ENCODE peak calls at places on chromosomes 1 and 21, in eight cellular contexts. One of them, this sample, is unnamed.
A peak's percentile ranks its signal among the peaks of the same experiment; 100 is the strongest.

GRCh38 chr1:178283409-178283808 is 189.5 kb downstream of the RASAL2 start:
- DNase-seq in AG09309: no peak
- DNase-seq in neural progenitor cell: peak; percentile 15
- DNase-seq in Panc1: no peak
- DNase-seq in foreskin fibroblast: no peak
- DNase-seq in body of pancreas: no peak
- DNase-seq in AG04449: no peak
- DNase-seq in Calu3: no peak
- DNase-seq in this sample: no peak

GRCh38 chr1:160795951-160796383 is at the start of gene LY9:
- DNase-seq in AG09309: no peak
- DNase-seq in neural progenitor cell: no peak
- DNase-seq in Panc1: no peak
- DNase-seq in foreskin fibroblast: no peak
- DNase-seq in body of pancreas: no peak
- DNase-seq in AG04449: no peak
- DNase-seq in Calu3: no peak
- DNase-seq in this sample: no peak

GRCh38 chr21:36125513-36126121 is 9.3 kb upstream of the CBR3 start:
- DNase-seq in AG09309: no peak
- DNase-seq in neural progenitor cell: peak; percentile 53
- DNase-seq in Panc1: no peak
- DNase-seq in foreskin fibroblast: no peak
- DNase-seq in body of pancreas: peak; percentile 75
- DNase-seq in AG04449: no peak
- DNase-seq in Calu3: peak; percentile 36
- DNase-seq in this sample: peak; percentile 35

GRCh38 chr1:213676741-213677140 is 311.0 kb upstream of the PROX1 start:
- DNase-seq in AG09309: no peak
- DNase-seq in neural progenitor cell: no peak
- DNase-seq in Panc1: no peak
- DNase-seq in foreskin fibroblast: no peak
- DNase-seq in body of pancreas: no peak
- DNase-seq in AG04449: no peak
- DNase-seq in Calu3: no peak
- DNase-seq in this sample: no peak

GRCh38 chr1:195275688-195276087 is 1332.6 kb downstream of the KCNT2 start:
- DNase-seq in AG09309: no peak
- DNase-seq in neural progenitor cell: no peak
- DNase-seq in Panc1: no peak
- DNase-seq in foreskin fibroblast: no peak
- DNase-seq in body of pancreas: no peak
- DNase-seq in AG04449: no peak
- DNase-seq in Calu3: no peak
- DNase-seq in this sample: no peak

GRCh38 chr21:17537299-17537698 is 24.5 kb downstream of the CXADR start:
- DNase-seq in AG09309: no peak
- DNase-seq in neural progenitor cell: no peak
- DNase-seq in Panc1: no peak
- DNase-seq in foreskin fibroblast: peak; percentile 6
- DNase-seq in body of pancreas: no peak
- DNase-seq in AG04449: no peak
- DNase-seq in Calu3: no peak
- DNase-seq in this sample: peak; percentile 2

GRCh38 chr1:95084317-95085176 is 11.8 kb upstream of the ALG14 start:
- DNase-seq in AG09309: no peak
- DNase-seq in neural progenitor cell: peak; percentile 67
- DNase-seq in Panc1: no peak
- DNase-seq in foreskin fibroblast: peak; percentile 48
- DNase-seq in body of pancreas: peak; percentile 43
- DNase-seq in AG04449: no peak
- DNase-seq in Calu3: peak; percentile 22
- DNase-seq in this sample: peak; percentile 43

GRCh38 chr1:205199090-205199930 is 12.2 kb downstream of the DSTYK start:
- DNase-seq in AG09309: peak; percentile 51
- DNase-seq in neural progenitor cell: no peak
- DNase-seq in Panc1: no peak
- DNase-seq in foreskin fibroblast: peak; percentile 39
- DNase-seq in body of pancreas: no peak
- DNase-seq in AG04449: no peak
- DNase-seq in Calu3: no peak
- DNase-seq in this sample: peak; percentile 53

GRCh38 chr1:221069178-221069903 is 190.1 kb downstream of the HLX start:
- DNase-seq in AG09309: no peak
- DNase-seq in neural progenitor cell: peak; percentile 4
- DNase-seq in Panc1: no peak
- DNase-seq in foreskin fibroblast: no peak
- DNase-seq in body of pancreas: no peak
- DNase-seq in AG04449: no peak
- DNase-seq in Calu3: no peak
- DNase-seq in this sample: no peak

GRCh38 chr1:243734311-243734700 is 115.7 kb downstream of the AKT3 start:
- DNase-seq in AG09309: no peak
- DNase-seq in neural progenitor cell: no peak
- DNase-seq in Panc1: no peak
- DNase-seq in foreskin fibroblast: no peak
- DNase-seq in body of pancreas: no peak
- DNase-seq in AG04449: no peak
- DNase-seq in Calu3: no peak
- DNase-seq in this sample: no peak

GRCh38 chr1:235051521-235051920 is 77.1 kb downstream of the TOMM20 start:
- DNase-seq in AG09309: no peak
- DNase-seq in neural progenitor cell: no peak
- DNase-seq in Panc1: no peak
- DNase-seq in foreskin fibroblast: no peak
- DNase-seq in body of pancreas: peak; percentile 57
- DNase-seq in AG04449: no peak
- DNase-seq in Calu3: no peak
- DNase-seq in this sample: no peak

GRCh38 chr1:194024659-194025058 is 838.2 kb upstream of the B3GALT2 start:
- DNase-seq in AG09309: no peak
- DNase-seq in neural progenitor cell: no peak
- DNase-seq in Panc1: no peak
- DNase-seq in foreskin fibroblast: no peak
- DNase-seq in body of pancreas: no peak
- DNase-seq in AG04449: peak; percentile 9
- DNase-seq in Calu3: peak; percentile 29
- DNase-seq in this sample: peak; percentile 40

GRCh38 chr1:8880068-8880676 is 1.7 kb upstream of the ENO1 start:
- DNase-seq in AG09309: peak; percentile 99
- DNase-seq in neural progenitor cell: no peak
- DNase-seq in Panc1: peak; percentile 75
- DNase-seq in foreskin fibroblast: peak; percentile 93
- DNase-seq in body of pancreas: peak; percentile 72
- DNase-seq in AG04449: peak; percentile 93
- DNase-seq in Calu3: peak; percentile 45
- DNase-seq in this sample: peak; percentile 96

GRCh38 chr1:117036018-117036421 is 24.1 kb upstream of the TTF2 start:
- DNase-seq in AG09309: no peak
- DNase-seq in neural progenitor cell: no peak
- DNase-seq in Panc1: no peak
- DNase-seq in foreskin fibroblast: no peak
- DNase-seq in body of pancreas: no peak
- DNase-seq in AG04449: no peak
- DNase-seq in Calu3: no peak
- DNase-seq in this sample: no peak

GRCh38 chr1:175830500-175830899 is 87.1 kb upstream of the TNR start:
- DNase-seq in AG09309: no peak
- DNase-seq in neural progenitor cell: no peak
- DNase-seq in Panc1: no peak
- DNase-seq in foreskin fibroblast: no peak
- DNase-seq in body of pancreas: no peak
- DNase-seq in AG04449: no peak
- DNase-seq in Calu3: no peak
- DNase-seq in this sample: no peak

GRCh38 chr1:232845521-232845920 is 40.3 kb downstream of the MAP10 start:
- DNase-seq in AG09309: no peak
- DNase-seq in neural progenitor cell: peak; percentile 71
- DNase-seq in Panc1: no peak
- DNase-seq in foreskin fibroblast: no peak
- DNase-seq in body of pancreas: no peak
- DNase-seq in AG04449: no peak
- DNase-seq in Calu3: no peak
- DNase-seq in this sample: no peak

DNA sequence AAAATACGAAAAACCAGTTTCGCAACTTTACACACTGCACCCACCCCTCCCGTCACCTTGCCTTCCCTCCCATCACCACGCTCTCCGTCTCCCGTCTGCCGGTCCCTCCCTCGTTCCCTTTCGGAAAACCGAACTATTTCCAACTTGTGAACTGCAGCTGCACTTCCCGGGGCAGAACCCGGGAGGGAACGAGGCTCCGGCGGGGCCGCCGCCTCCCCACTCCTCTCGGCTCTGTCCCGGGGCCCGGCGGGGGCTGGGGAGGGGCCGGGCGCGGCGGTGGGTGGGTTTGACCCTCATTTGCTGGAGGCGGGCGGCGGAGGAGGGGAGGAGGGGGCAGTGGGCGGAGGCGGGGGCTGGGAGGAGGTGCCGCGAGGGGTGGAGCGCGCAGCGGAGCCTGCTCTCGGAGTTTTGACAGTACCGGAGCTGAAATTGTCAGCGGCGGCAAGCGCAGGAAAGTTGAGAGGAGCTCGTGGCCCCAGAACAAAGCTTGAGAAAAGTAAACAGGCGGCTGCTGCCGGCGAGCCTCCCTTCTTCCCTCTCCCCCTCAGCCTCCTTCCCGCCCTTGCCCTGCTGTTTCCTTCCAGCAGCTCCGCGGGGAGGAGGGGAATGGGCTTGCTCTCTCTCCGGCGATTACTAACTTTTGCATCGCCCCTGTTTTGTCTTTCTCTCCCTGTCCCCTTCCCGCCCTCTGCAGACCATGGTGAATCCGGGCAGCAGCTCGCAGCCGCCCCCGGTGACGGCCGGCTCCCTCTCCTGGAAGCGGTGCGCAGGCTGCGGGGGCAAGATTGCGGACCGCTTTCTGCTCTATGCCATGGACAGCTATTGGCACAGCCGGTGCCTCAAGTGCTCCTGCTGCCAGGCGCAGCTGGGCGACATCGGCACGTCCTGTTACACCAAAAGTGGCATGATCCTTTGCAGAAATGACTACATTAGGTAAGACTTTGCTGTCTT is 2.9 kb downstream of the LMO4 start:
- DNase-seq in AG09309: no peak
- DNase-seq in neural progenitor cell: peak; percentile 92
- DNase-seq in Panc1: no peak
- DNase-seq in foreskin fibroblast: peak; percentile 48
- DNase-seq in body of pancreas: peak; percentile 81
- DNase-seq in AG04449: no peak
- DNase-seq in Calu3: peak; percentile 81
- DNase-seq in this sample: peak; percentile 38
- TF ChIP-seq CTCF in AG09309: peak; percentile 35
- TF ChIP-seq CTCF in neural progenitor cell: peak; percentile 40
- TF ChIP-seq CTCF in Panc1: peak; percentile 41
- TF ChIP-seq CTCF in foreskin fibroblast: peak; percentile 25
- TF ChIP-seq CTCF in body of pancreas: no peak
- TF ChIP-seq CTCF in AG04449: peak; percentile 36
- TF ChIP-seq CTCF in Calu3: no peak
- TF ChIP-seq CTCF in this sample: peak; percentile 50

DNA sequence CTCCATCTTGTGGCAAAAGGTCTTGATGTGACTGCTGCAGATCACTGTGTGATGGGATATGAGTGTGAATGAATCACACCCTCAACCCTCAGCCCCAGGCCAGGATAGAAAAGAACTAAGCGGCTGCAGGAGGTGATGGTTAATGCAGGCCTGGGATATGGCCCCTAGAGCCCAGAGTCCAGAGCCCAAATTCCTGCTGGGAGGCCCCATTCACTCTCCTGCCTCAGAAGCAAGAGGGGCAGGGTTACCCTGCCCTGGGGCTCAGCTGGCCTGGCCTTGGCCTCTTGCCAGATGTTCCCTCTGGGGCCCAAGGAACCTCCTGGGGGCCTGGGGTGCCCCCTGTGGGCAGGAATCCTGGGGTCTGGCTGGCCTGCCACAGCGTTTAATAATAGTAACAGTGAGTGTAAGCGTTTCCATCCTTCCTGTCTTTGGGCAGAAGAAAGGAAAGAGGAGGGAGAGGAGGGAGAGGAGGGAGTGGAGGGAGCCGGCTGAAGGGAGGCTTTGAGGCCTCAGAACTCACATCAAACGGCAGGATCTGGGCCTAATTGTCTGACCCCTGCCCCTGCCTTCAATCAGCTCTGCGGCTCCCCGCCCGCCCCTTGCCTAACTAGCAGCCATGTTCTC is 26.2 kb downstream of the DMAP1 start:
- DNase-seq in AG09309: no peak
- DNase-seq in neural progenitor cell: peak; percentile 74
- DNase-seq in Panc1: no peak
- DNase-seq in foreskin fibroblast: peak; percentile 57
- DNase-seq in body of pancreas: no peak
- DNase-seq in AG04449: no peak
- DNase-seq in Calu3: no peak
- DNase-seq in this sample: peak; percentile 52
- TF ChIP-seq CTCF in AG09309: peak; percentile 54
- TF ChIP-seq CTCF in neural progenitor cell: peak; percentile 31
- TF ChIP-seq CTCF in Panc1: no peak
- TF ChIP-seq CTCF in foreskin fibroblast: peak; percentile 32
- TF ChIP-seq CTCF in body of pancreas: no peak
- TF ChIP-seq CTCF in AG04449: peak; percentile 55
- TF ChIP-seq CTCF in Calu3: no peak
- TF ChIP-seq CTCF in this sample: peak; percentile 71

DNA sequence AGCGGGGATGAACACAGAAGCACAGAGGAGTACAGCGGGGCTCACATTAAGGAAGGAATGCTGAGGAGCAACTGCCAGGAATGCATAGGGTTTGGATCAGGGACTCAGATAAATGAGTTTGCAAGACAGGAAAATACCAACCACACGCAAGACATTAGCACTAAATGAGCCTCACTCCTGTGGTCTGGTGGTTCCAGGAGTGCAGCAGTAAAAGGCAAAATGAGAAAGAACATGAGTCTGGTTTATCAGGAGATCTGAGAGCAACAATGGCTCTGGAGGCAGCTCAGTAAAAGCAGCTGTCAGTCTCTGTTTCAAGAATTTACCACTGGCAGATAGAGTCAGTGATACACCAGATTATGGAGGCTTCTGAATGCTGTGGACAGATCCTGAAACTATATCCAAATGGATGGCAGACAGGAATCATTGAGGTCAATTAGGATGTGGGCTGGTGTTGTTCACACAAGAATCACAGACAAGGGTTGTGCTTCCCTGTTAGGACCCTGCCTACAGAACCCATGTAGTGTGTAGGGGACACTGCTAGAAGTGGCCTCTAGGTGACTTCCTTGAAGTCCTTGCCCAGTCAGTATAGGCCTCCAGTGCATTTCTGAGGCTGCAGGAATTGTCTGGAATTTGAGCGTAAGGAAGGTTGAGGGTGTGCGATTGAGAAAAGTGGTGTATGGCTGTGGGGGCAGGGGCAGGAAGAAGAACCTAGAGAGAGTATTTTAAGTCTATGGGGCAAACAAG is 50.3 kb downstream of the CASQ2 start:
- DNase-seq in AG09309: no peak
- DNase-seq in neural progenitor cell: no peak
- DNase-seq in Panc1: no peak
- DNase-seq in foreskin fibroblast: no peak
- DNase-seq in body of pancreas: no peak
- DNase-seq in AG04449: no peak
- DNase-seq in Calu3: no peak
- DNase-seq in this sample: no peak
- TF ChIP-seq CTCF in AG09309: no peak
- TF ChIP-seq CTCF in neural progenitor cell: no peak
- TF ChIP-seq CTCF in Panc1: no peak
- TF ChIP-seq CTCF in foreskin fibroblast: no peak
- TF ChIP-seq CTCF in body of pancreas: no peak
- TF ChIP-seq CTCF in AG04449: no peak
- TF ChIP-seq CTCF in Calu3: no peak
- TF ChIP-seq CTCF in this sample: no peak

GRCh38 chr1:245575710-245576109 is 420.9 kb downstream of the KIF26B start:
- DNase-seq in AG09309: no peak
- DNase-seq in neural progenitor cell: no peak
- DNase-seq in Panc1: no peak
- DNase-seq in foreskin fibroblast: no peak
- DNase-seq in body of pancreas: no peak
- DNase-seq in AG04449: no peak
- DNase-seq in Calu3: no peak
- DNase-seq in this sample: no peak
- TF ChIP-seq CTCF in AG09309: no peak
- TF ChIP-seq CTCF in neural progenitor cell: no peak
- TF ChIP-seq CTCF in Panc1: no peak
- TF ChIP-seq CTCF in foreskin fibroblast: no peak
- TF ChIP-seq CTCF in body of pancreas: no peak
- TF ChIP-seq CTCF in AG04449: no peak
- TF ChIP-seq CTCF in Calu3: no peak
- TF ChIP-seq CTCF in this sample: no peak